ENCODE peak calls at places on chromosomes 13 and 19, in four cellular contexts. R is cardiac fibroblast, W is ovary, P is fibroblast of pulmonary artery. K is an unnamed sample.

GRCh38 chr13:49454388-49455015 is 10.4 kb downstream of the SETDB2 start:
- DNase-seq in R (peak; percentile 12), W (no peak), P (peak; percentile 21), K (no peak)

GRCh38 chr19:9018163-9018875 is 8.1 kb upstream of the MUC16 start:
- DNase-seq in R (no peak), W (no peak), P (no peak), K (no peak)

GRCh38 chr13:48859168-48860105 is 116.3 kb upstream of the FNDC3A start:
- DNase-seq in R (no peak), W (no peak), P (no peak), K (no peak)

GRCh38 chr13:26785845-26786630 is 25.5 kb upstream of the GPR12 start:
- DNase-seq in R (peak; percentile 4), W (no peak), P (no peak), K (no peak)

GRCh38 chr19:49688531-49689132 is 762 bp upstream of the ADM5 start:
- DNase-seq in R (no peak), W (no peak), P (no peak), K (no peak)

GRCh38 chr13:51520524-51520923 is 63.7 kb upstream of the WDFY2 start:
- DNase-seq in R (peak; percentile 69), W (no peak), P (peak; percentile 79), K (peak; percentile 64)

GRCh38 chr13:34114581-34114980 is 296.6 kb downstream of the RFC3 start:
- DNase-seq in R (no peak), W (no peak), P (no peak), K (no peak)

GRCh38 chr13:34810996-34811395 is 131.1 kb upstream of the NBEA start:
- DNase-seq in R (no peak), W (no peak), P (no peak), K (no peak)

GRCh38 chr13:58024103-58024502 is 392.6 kb downstream of the PCDH17 start:
- DNase-seq in R (no peak), W (no peak), P (no peak), K (no peak)

GRCh38 chr13:59774511-59774911 is 389.2 kb downstream of the DIAPH3 start:
- DNase-seq in R (peak; percentile 63), W (no peak), P (peak; percentile 63), K (no peak)

GRCh38 chr19:42233106-42233505 is 9.3 kb downstream of the GSK3A start:
- DNase-seq in R (no peak), W (no peak), P (no peak), K (no peak)

GRCh38 chr13:44870456-44870929 is 118.8 kb downstream of the NUFIP1 start:
- DNase-seq in R (no peak), W (peak; percentile 28), P (no peak), K (no peak)

GRCh38 chr19:48474084-48474592 is 5.0 kb downstream of the CYTH2 start:
- DNase-seq in R (no peak), W (no peak), P (no peak), K (no peak)

GRCh38 chr13:46310066-46310465 is 77.0 kb downstream of the RUBCNL start:
- DNase-seq in R (no peak), W (no peak), P (no peak), K (no peak)

GRCh38 chr19:2512523-2513431 is 36.9 kb downstream of the GADD45B start:
- DNase-seq in R (no peak), W (no peak), P (no peak), K (no peak)

GRCh38 chr19:43422000-43422688 is 7.5 kb downstream of the TEX101 start:
- DNase-seq in R (no peak), W (no peak), P (no peak), K (no peak)

GRCh38 chr19:42052241-42052863 is 17.7 kb downstream of the GRIK5 start:
- DNase-seq in R (no peak), W (no peak), P (no peak), K (no peak)

GRCh38 chr13:44899967-44900366 is 89.3 kb downstream of the NUFIP1 start:
- DNase-seq in R (no peak), W (no peak), P (no peak), K (no peak)

GRCh38 chr13:48125794-48126228 is 30.9 kb upstream of the MED4 start:
- DNase-seq in R (peak; percentile 91), W (peak; percentile 63), P (peak; percentile 76), K (no peak)

GRCh38 chr19:48739835-48740704 is at the start of gene RASIP1:
- DNase-seq in R (no peak), W (peak; percentile 51), P (no peak), K (no peak)

GRCh38 chr13:30936920-30937319 is 4.5 kb downstream of the TEX26 start:
- DNase-seq in R (no peak), W (no peak), P (no peak), K (no peak)

GRCh38 chr19:21593934-21594844 is 88.8 kb downstream of the ZNF429 start:
- DNase-seq in R (no peak), W (peak; percentile 82), P (no peak), K (no peak)

DNA sequence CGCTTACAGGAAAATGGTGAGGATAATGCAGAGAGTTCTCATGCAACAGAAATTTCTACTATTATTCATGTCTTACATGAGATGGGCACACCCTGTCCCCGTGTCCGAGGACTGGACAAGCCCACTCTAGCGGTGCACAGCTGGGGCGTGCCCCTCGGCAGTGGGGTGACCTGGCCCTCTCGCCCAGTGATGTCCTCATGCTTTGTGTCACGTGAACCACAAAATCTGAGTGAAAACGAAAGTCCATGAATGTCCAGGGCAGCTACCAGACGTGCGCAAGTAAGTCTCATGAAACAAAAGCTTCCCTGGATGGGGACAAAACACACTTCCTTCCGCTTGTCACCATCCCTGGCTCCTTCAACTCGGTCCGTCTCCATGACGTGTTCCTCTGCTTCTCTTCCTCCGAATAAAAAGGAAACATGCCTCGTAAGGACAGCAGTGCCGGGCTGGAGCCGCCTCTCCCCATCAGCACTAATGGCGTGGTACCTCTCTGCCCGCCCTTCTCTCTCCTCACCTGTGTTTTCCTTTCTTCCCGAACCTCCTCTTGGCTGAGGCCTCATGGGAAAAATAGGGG is 45.6 kb downstream of the ANKRD10 start:
- DNase-seq in R (no peak), W (peak; percentile 29), P (no peak), K (no peak)
- H3K4me3 ChIP-seq in R (peak overlapping the region; percentile 50), W (no peak overlapping the region), P (peak overlapping the region; percentile 44), K (no peak overlapping the region)

GRCh38 chr19:33678796-33679195 is 57.0 kb downstream of the CHST8 start:
- DNase-seq in R (no peak), W (no peak), P (no peak), K (no peak)

GRCh38 chr19:33675501-33676124 is 53.9 kb downstream of the CHST8 start:
- DNase-seq in R (no peak), W (no peak), P (no peak), K (no peak)

GRCh38 chr19:33674575-33675367 is 53.0 kb downstream of the CHST8 start:
- DNase-seq in R (no peak), W (no peak), P (no peak), K (no peak)

GRCh38 chr19:33677745-33678426 is 56.1 kb downstream of the CHST8 start:
- DNase-seq in R (no peak), W (no peak), P (no peak), K (no peak)

DNA sequence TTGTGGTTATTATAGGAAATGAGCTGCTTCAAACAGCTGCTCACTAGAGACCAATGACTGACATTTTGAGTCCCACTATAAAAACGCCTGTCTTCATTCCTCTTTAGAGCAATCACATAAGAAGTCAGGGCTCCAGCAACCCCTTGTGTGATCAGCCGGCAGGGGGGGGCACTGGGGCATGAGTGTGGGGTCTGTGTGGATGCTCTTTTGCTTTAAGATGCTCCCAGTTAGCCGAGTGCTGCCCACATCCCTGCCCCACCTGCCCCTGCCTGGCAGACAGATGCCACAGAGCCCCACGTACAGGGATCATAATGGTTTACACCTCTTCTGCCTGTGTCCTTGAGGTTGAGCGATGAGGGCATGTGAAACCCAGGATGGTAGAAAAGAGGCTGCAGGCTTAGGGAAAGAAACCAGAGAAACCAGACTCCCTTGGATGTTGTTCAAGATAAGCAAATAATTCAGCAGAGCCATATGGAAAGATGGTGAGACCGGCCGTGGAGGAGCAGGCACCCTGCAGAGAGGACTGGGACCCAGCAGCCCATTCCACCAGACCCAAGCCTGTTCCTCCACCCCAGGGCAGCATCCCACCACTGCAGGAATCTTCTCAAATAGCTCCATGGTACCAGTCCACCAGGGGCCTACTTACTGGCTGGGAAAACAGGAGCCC is 55.4 kb downstream of the CHST8 start:
- DNase-seq in R (no peak), W (no peak), P (no peak), K (no peak)
- TF ChIP-seq CTCF in R (no peak), W (no peak), P (no peak), K (no peak)

GRCh38 chr13:112974676-112975075 is 5.7 kb downstream of the MCF2L start:
- DNase-seq in R (no peak), W (no peak), P (no peak), K (no peak)
- H3K4me3 ChIP-seq in R (no peak overlapping the region), W (no peak overlapping the region), P (no peak overlapping the region), K (no peak overlapping the region)

GRCh38 chr19:4580961-4581380 is 21.5 kb upstream of the SEMA6B start:
- DNase-seq in R (no peak), W (no peak), P (no peak), K (no peak)

GRCh38 chr19:4578552-4579248 is 19.2 kb upstream of the SEMA6B start:
- DNase-seq in R (no peak), W (no peak), P (no peak), K (no peak)

GRCh38 chr19:4581381-4582111 is 22.1 kb upstream of the SEMA6B start:
- DNase-seq in R (peak; percentile 67), W (no peak), P (peak; percentile 45), K (no peak)

GRCh38 chr19:4579389-4579788 is 19.9 kb upstream of the SEMA6B start:
- DNase-seq in R (no peak), W (no peak), P (no peak), K (no peak)

GRCh38 chr19:4580021-4580901 is 20.8 kb upstream of the SEMA6B start:
- DNase-seq in R (no peak), W (no peak), P (no peak), K (no peak)
- TF ChIP-seq CTCF in R (peak; percentile 14), W (no peak), P (peak; percentile 28), K (no peak)

GRCh38 chr19:12513531-12514061 is 29.0 kb upstream of the ZNF709 start:
- DNase-seq in R (no peak), W (no peak), P (no peak), K (no peak)
- H3K4me3 ChIP-seq in R (no peak overlapping the region), W (no peak overlapping the region), P (no peak overlapping the region), K (no peak overlapping the region)